ENCODE peak calls at places on chromosomes 16 and 17, in ten cellular contexts. One of them, this sample, is unnamed.
A peak's percentile ranks its signal among the peaks of the same experiment; 100 is the strongest.

GRCh38 chr17:81239714-81240555 is 817 bp downstream of the NDUFAF8 start:
- ATAC-seq in naive thymus-derived CD4-positive, alpha-beta T cell: no peak
- ATAC-seq in T-helper 17 cell: no peak
- ATAC-seq in activated T-cell treated with anti-CD3 and anti-CD28 coated beads, Interleukin-2, amount 50 U/mL, for 72 hours: no peak
- ATAC-seq in heart left ventricle: no peak
- ATAC-seq in left cardiac atrium: no peak
- ATAC-seq in CD4-positive, alpha-beta T cell: no peak
- ATAC-seq in naive thymus-derived CD8-positive, alpha-beta T cell: no peak
- ATAC-seq in left ventricle myocardium superior: no peak
- ATAC-seq in lower lobe of right lung: no peak
- ATAC-seq in this sample: peak; percentile 4

GRCh38 chr17:44787271-44787940 is 28.6 kb downstream of the ADAM11 start:
- ATAC-seq in naive thymus-derived CD4-positive, alpha-beta T cell: no peak
- ATAC-seq in T-helper 17 cell: no peak
- ATAC-seq in activated T-cell treated with anti-CD3 and anti-CD28 coated beads, Interleukin-2, amount 50 U/mL, for 72 hours: no peak
- ATAC-seq in heart left ventricle: peak; percentile 18
- ATAC-seq in left cardiac atrium: peak; percentile 9
- ATAC-seq in CD4-positive, alpha-beta T cell: no peak
- ATAC-seq in naive thymus-derived CD8-positive, alpha-beta T cell: no peak
- ATAC-seq in left ventricle myocardium superior: peak; percentile 4
- ATAC-seq in lower lobe of right lung: no peak
- ATAC-seq in this sample: peak; percentile 59

GRCh38 chr16:85759631-85760419 is 8.9 kb upstream of the C16orf74 start:
- ATAC-seq in naive thymus-derived CD4-positive, alpha-beta T cell: peak; percentile 60
- ATAC-seq in T-helper 17 cell: peak; percentile 38
- ATAC-seq in activated T-cell treated with anti-CD3 and anti-CD28 coated beads, Interleukin-2, amount 50 U/mL, for 72 hours: no peak
- ATAC-seq in heart left ventricle: no peak
- ATAC-seq in left cardiac atrium: no peak
- ATAC-seq in CD4-positive, alpha-beta T cell: no peak
- ATAC-seq in naive thymus-derived CD8-positive, alpha-beta T cell: peak; percentile 57
- ATAC-seq in left ventricle myocardium superior: no peak
- ATAC-seq in lower lobe of right lung: peak; percentile 54
- ATAC-seq in this sample: no peak

GRCh38 chr17:40068129-40068581 is 5.4 kb downstream of the THRA start:
- ATAC-seq in naive thymus-derived CD4-positive, alpha-beta T cell: no peak
- ATAC-seq in T-helper 17 cell: no peak
- ATAC-seq in activated T-cell treated with anti-CD3 and anti-CD28 coated beads, Interleukin-2, amount 50 U/mL, for 72 hours: no peak
- ATAC-seq in heart left ventricle: no peak
- ATAC-seq in left cardiac atrium: no peak
- ATAC-seq in CD4-positive, alpha-beta T cell: no peak
- ATAC-seq in naive thymus-derived CD8-positive, alpha-beta T cell: no peak
- ATAC-seq in left ventricle myocardium superior: no peak
- ATAC-seq in lower lobe of right lung: no peak
- ATAC-seq in this sample: no peak

GRCh38 chr17:34370376-34370996 is 7.5 kb upstream of the CCL1 start:
- ATAC-seq in naive thymus-derived CD4-positive, alpha-beta T cell: no peak
- ATAC-seq in T-helper 17 cell: no peak
- ATAC-seq in activated T-cell treated with anti-CD3 and anti-CD28 coated beads, Interleukin-2, amount 50 U/mL, for 72 hours: peak; percentile 22
- ATAC-seq in heart left ventricle: no peak
- ATAC-seq in left cardiac atrium: no peak
- ATAC-seq in CD4-positive, alpha-beta T cell: no peak
- ATAC-seq in naive thymus-derived CD8-positive, alpha-beta T cell: no peak
- ATAC-seq in left ventricle myocardium superior: no peak
- ATAC-seq in lower lobe of right lung: no peak
- ATAC-seq in this sample: no peak

GRCh38 chr16:84061236-84061830 is 18.7 kb upstream of the SLC38A8 start:
- ATAC-seq in naive thymus-derived CD4-positive, alpha-beta T cell: no peak
- ATAC-seq in T-helper 17 cell: no peak
- ATAC-seq in activated T-cell treated with anti-CD3 and anti-CD28 coated beads, Interleukin-2, amount 50 U/mL, for 72 hours: no peak
- ATAC-seq in heart left ventricle: no peak
- ATAC-seq in left cardiac atrium: no peak
- ATAC-seq in CD4-positive, alpha-beta T cell: no peak
- ATAC-seq in naive thymus-derived CD8-positive, alpha-beta T cell: no peak
- ATAC-seq in left ventricle myocardium superior: no peak
- ATAC-seq in lower lobe of right lung: no peak
- ATAC-seq in this sample: no peak

GRCh38 chr17:16463341-16464000 is 28.5 kb downstream of the LRRC75A start:
- ATAC-seq in naive thymus-derived CD4-positive, alpha-beta T cell: no peak
- ATAC-seq in T-helper 17 cell: no peak
- ATAC-seq in activated T-cell treated with anti-CD3 and anti-CD28 coated beads, Interleukin-2, amount 50 U/mL, for 72 hours: no peak
- ATAC-seq in heart left ventricle: peak; percentile 80
- ATAC-seq in left cardiac atrium: peak; percentile 90
- ATAC-seq in CD4-positive, alpha-beta T cell: no peak
- ATAC-seq in naive thymus-derived CD8-positive, alpha-beta T cell: no peak
- ATAC-seq in left ventricle myocardium superior: peak; percentile 89
- ATAC-seq in lower lobe of right lung: peak; percentile 38
- ATAC-seq in this sample: no peak

GRCh38 chr16:4521971-4522623 is 16.5 kb downstream of the CDIP1 start:
- ATAC-seq in naive thymus-derived CD4-positive, alpha-beta T cell: no peak
- ATAC-seq in T-helper 17 cell: no peak
- ATAC-seq in activated T-cell treated with anti-CD3 and anti-CD28 coated beads, Interleukin-2, amount 50 U/mL, for 72 hours: no peak
- ATAC-seq in heart left ventricle: peak; percentile 59
- ATAC-seq in left cardiac atrium: peak; percentile 85
- ATAC-seq in CD4-positive, alpha-beta T cell: no peak
- ATAC-seq in naive thymus-derived CD8-positive, alpha-beta T cell: no peak
- ATAC-seq in left ventricle myocardium superior: peak; percentile 50
- ATAC-seq in lower lobe of right lung: no peak
- ATAC-seq in this sample: no peak

GRCh38 chr16:14286381-14287230 is 215.5 kb downstream of the MRTFB start:
- ATAC-seq in naive thymus-derived CD4-positive, alpha-beta T cell: peak; percentile 19
- ATAC-seq in T-helper 17 cell: peak; percentile 35
- ATAC-seq in activated T-cell treated with anti-CD3 and anti-CD28 coated beads, Interleukin-2, amount 50 U/mL, for 72 hours: no peak
- ATAC-seq in heart left ventricle: no peak
- ATAC-seq in left cardiac atrium: peak; percentile 24
- ATAC-seq in CD4-positive, alpha-beta T cell: peak; percentile 22
- ATAC-seq in naive thymus-derived CD8-positive, alpha-beta T cell: peak; percentile 13
- ATAC-seq in left ventricle myocardium superior: peak; percentile 29
- ATAC-seq in lower lobe of right lung: no peak
- ATAC-seq in this sample: peak; percentile 24

GRCh38 chr17:81193470-81194224 is 27.6 kb upstream of the AATK start:
- ATAC-seq in naive thymus-derived CD4-positive, alpha-beta T cell: no peak
- ATAC-seq in T-helper 17 cell: no peak
- ATAC-seq in activated T-cell treated with anti-CD3 and anti-CD28 coated beads, Interleukin-2, amount 50 U/mL, for 72 hours: no peak
- ATAC-seq in heart left ventricle: no peak
- ATAC-seq in left cardiac atrium: no peak
- ATAC-seq in CD4-positive, alpha-beta T cell: no peak
- ATAC-seq in naive thymus-derived CD8-positive, alpha-beta T cell: no peak
- ATAC-seq in left ventricle myocardium superior: no peak
- ATAC-seq in lower lobe of right lung: no peak
- ATAC-seq in this sample: no peak

GRCh38 chr16:24135624-24136296 is 120.4 kb upstream of the CACNG3 start:
- ATAC-seq in naive thymus-derived CD4-positive, alpha-beta T cell: no peak
- ATAC-seq in T-helper 17 cell: no peak
- ATAC-seq in activated T-cell treated with anti-CD3 and anti-CD28 coated beads, Interleukin-2, amount 50 U/mL, for 72 hours: no peak
- ATAC-seq in heart left ventricle: no peak
- ATAC-seq in left cardiac atrium: no peak
- ATAC-seq in CD4-positive, alpha-beta T cell: no peak
- ATAC-seq in naive thymus-derived CD8-positive, alpha-beta T cell: no peak
- ATAC-seq in left ventricle myocardium superior: no peak
- ATAC-seq in lower lobe of right lung: no peak
- ATAC-seq in this sample: no peak

GRCh38 chr17:64091116-64091515 is 38.8 kb downstream of the ERN1 start:
- ATAC-seq in naive thymus-derived CD4-positive, alpha-beta T cell: peak; percentile 39
- ATAC-seq in T-helper 17 cell: peak; percentile 68
- ATAC-seq in activated T-cell treated with anti-CD3 and anti-CD28 coated beads, Interleukin-2, amount 50 U/mL, for 72 hours: peak; percentile 73
- ATAC-seq in heart left ventricle: no peak
- ATAC-seq in left cardiac atrium: no peak
- ATAC-seq in CD4-positive, alpha-beta T cell: peak; percentile 70
- ATAC-seq in naive thymus-derived CD8-positive, alpha-beta T cell: no peak
- ATAC-seq in left ventricle myocardium superior: no peak
- ATAC-seq in lower lobe of right lung: no peak
- ATAC-seq in this sample: no peak